ENCODE peak calls at places on chromosomes 7 and 10, in four cellular contexts. X, T, D and U are unnamed samples.
A peak's percentile ranks its signal among the peaks of the same experiment; 100 is the strongest.

GRCh38 chr10:89043052-89043451 is 52.5 kb downstream of the FAS start:
- DNase-seq in X (no peak), T (no peak), D (no peak), U (no peak)

GRCh38 chr10:58511765-58512469 is 755 bp upstream of the BICC1 start:
- DNase-seq in X (peak; percentile 5), T (peak; percentile 86), D (no peak), U (no peak)

GRCh38 chr7:26182283-26182682 is 18.3 kb downstream of the HNRNPA2B1 start:
- DNase-seq in X (no peak), T (no peak), D (no peak), U (no peak)

GRCh38 chr10:80462277-80462985 is 8.3 kb downstream of the TSPAN14 start:
- DNase-seq in X (no peak), T (no peak), D (no peak), U (no peak)

GRCh38 chr10:77686096-77686495 is 48.5 kb upstream of the KCNMA1 start:
- DNase-seq in X (no peak), T (no peak), D (no peak), U (no peak)

GRCh38 chr10:82888809-82889455 is 1013.9 kb downstream of the NRG3 start:
- DNase-seq in X (no peak), T (no peak), D (no peak), U (no peak)

GRCh38 chr10:84224411-84225028 is 824 bp downstream of the LRIT2 start:
- DNase-seq in X (no peak), T (no peak), D (no peak), U (peak; percentile 16)

GRCh38 chr7:73560035-73560835 is 2.7 kb upstream of the BCL7B start:
- DNase-seq in X (peak; percentile 39), T (no peak), D (no peak), U (no peak)

GRCh38 chr10:130002606-130003005 is 38.5 kb upstream of the EBF3 start:
- DNase-seq in X (no peak), T (peak; percentile 80), D (no peak), U (no peak)

GRCh38 chr7:16644987-16645592 is 464 bp downstream of the ANKMY2 start:
- DNase-seq in X (peak; percentile 51), T (peak; percentile 90), D (no peak), U (no peak)

GRCh38 chr10:62626817-62627216 is 177.7 kb upstream of the ADO start:
- DNase-seq in X (no peak), T (no peak), D (no peak), U (no peak)

GRCh38 chr10:46028584-46029570 is 1.5 kb downstream of the NCOA4 start:
- DNase-seq in X (peak; percentile 99), T (no peak), D (peak; percentile 71), U (peak; percentile 76)

GRCh38 chr10:119802068-119802538 is 70.5 kb downstream of the MCMBP start:
- DNase-seq in X (no peak), T (no peak), D (no peak), U (no peak)

GRCh38 chr10:470339-471003 is 219.0 kb downstream of the DIP2C start:
- DNase-seq in X (no peak), T (peak; percentile 74), D (no peak), U (peak; percentile 73)

GRCh38 chr10:132375116-132375794 is 21.7 kb upstream of the PWWP2B start:
- DNase-seq in X (no peak), T (peak; percentile 80), D (no peak), U (no peak)

GRCh38 chr10:72654720-72655119 is 28.8 kb upstream of the MICU1 start:
- DNase-seq in X (no peak), T (no peak), D (no peak), U (no peak)

GRCh38 chr10:4532467-4532866 is 293.5 kb upstream of the AKR1E2 start:
- DNase-seq in X (no peak), T (no peak), D (no peak), U (no peak)

GRCh38 chr10:44370731-44371248 is 14.1 kb downstream of the CXCL12 start:
- DNase-seq in X (no peak), T (no peak), D (no peak), U (no peak)

GRCh38 chr10:7485267-7485601 is 74.4 kb upstream of the SFMBT2 start:
- DNase-seq in X (no peak), T (no peak), D (no peak), U (no peak)

GRCh38 chr10:125144693-125145623 is 15.4 kb downstream of the CTBP2 start:
- DNase-seq in X (peak; percentile 61), T (no peak), D (peak; percentile 61), U (no peak)

GRCh38 chr10:78390817-78391216 is 357.2 kb downstream of the RPS24 start:
- DNase-seq in X (no peak), T (no peak), D (no peak), U (no peak)

GRCh38 chr7:38427279-38427955 is 154.0 kb upstream of the TARP start:
- DNase-seq in X (no peak), T (no peak), D (no peak), U (no peak)

GRCh38 chr10:72509206-72509799 is 116.6 kb downstream of the MICU1 start:
- DNase-seq in X (peak; percentile 36), T (no peak), D (no peak), U (no peak)

GRCh38 chr10:31098091-31098490 is 66.4 kb upstream of the ZNF438 start:
- DNase-seq in X (no peak), T (no peak), D (no peak), U (no peak)

GRCh38 chr10:106571216-106571954 is 593.1 kb downstream of the SORCS1 start:
- DNase-seq in X (peak; percentile 13), T (no peak), D (no peak), U (no peak)

GRCh38 chr10:67837519-67838314 is at the start of gene DNAJC12:
- DNase-seq in X (peak; percentile 62), T (no peak), D (peak; percentile 37), U (peak; percentile 23)

GRCh38 chr10:78148564-78148963 is 114.9 kb downstream of the RPS24 start:
- DNase-seq in X (no peak), T (no peak), D (no peak), U (no peak)

GRCh38 chr10:117666965-117667364 is 124.4 kb downstream of the EMX2 start:
- DNase-seq in X (no peak), T (peak; percentile 72), D (no peak), U (no peak)

GRCh38 chr10:3763852-3764625 is 21.0 kb downstream of the KLF6 start:
- DNase-seq in X (no peak), T (peak; percentile 34), D (no peak), U (no peak)

GRCh38 chr7:142123184-142123583 is 11.7 kb downstream of the MGAM2 start:
- DNase-seq in X (no peak), T (no peak), D (no peak), U (no peak)

GRCh38 chr10:34528320-34528719 is 286.8 kb downstream of the PARD3 start:
- DNase-seq in X (no peak), T (no peak), D (peak; percentile 92), U (no peak)

GRCh38 chr7:5396542-5396941 is 27.1 kb downstream of the TNRC18 start:
- DNase-seq in X (no peak), T (no peak), D (peak; percentile 54), U (peak; percentile 78)

GRCh38 chr10:43186150-43186549 is 47.9 kb downstream of the CSGALNACT2 start:
- DNase-seq in X (no peak), T (no peak), D (no peak), U (no peak)

GRCh38 chr7:1753563-1753867 is 83.4 kb downstream of the ELFN1 start:
- DNase-seq in X (no peak), T (no peak), D (no peak), U (no peak)

DNA sequence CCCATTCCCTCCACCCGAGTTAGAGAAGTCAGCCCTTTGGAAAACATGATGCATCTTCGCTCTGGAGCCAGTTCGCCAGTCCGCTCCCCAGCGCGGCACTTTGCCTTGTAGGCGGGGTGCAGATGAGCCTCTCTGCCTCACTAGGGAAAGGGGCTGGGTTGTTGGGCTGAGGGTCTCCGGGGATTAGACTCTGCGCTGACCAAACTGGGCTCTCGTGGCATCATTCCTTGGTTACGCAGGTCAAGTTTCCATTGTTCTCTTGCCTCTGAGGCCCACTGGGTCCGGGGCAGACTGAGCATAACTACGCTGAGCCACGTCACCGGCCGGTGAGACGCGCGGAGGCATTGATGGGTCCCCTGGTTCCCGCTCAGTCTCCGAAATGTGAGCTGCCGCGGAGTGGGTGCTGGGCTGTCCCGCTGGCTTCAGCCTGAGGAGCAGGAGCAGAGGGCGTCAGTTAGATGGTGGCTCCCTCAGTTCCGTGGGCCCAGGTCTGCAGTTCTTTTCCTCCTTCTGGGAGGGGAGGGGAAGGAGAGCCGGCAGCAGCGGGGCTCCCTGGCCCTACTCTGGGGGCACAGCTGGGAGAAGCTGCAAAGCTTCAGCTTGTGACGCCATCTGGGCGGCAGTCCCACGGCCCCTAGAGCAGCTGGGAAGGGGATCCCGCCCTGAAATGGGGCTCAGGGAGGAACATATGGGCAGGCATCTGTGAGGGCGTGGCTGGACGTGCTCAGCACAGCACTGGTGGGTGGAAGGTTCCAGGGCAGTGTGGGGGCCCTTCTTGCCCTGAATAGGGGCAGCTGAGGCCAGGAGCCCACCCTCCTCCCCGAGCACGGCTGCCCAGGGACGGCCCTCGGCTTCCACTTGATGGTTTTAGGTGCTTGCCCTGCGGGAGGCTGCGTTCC is 121.2 kb upstream of the BTBD16 start:
- DNase-seq in X (no peak), T (peak; percentile 85), D (no peak), U (no peak)
- H3K4me3 ChIP-seq in X (no peak overlapping the region), T (no peak overlapping the region), D (no peak overlapping the region), U (no peak overlapping the region)

GRCh38 chr7:29563590-29564454 is at the start of gene PRR15:
- DNase-seq in X (peak; percentile 97), T (peak; percentile 85), D (peak; percentile 76), U (no peak)

GRCh38 chr7:29565634-29565981 is 2.0 kb downstream of the PRR15 start:
- DNase-seq in X (no peak), T (no peak), D (no peak), U (no peak)

GRCh38 chr7:29564455-29565185 is 985 bp downstream of the PRR15 start:
- DNase-seq in X (peak; percentile 71), T (peak; percentile 88), D (no peak), U (no peak)

GRCh38 chr7:29565982-29566746 is 2.5 kb downstream of the PRR15 start:
- DNase-seq in X (peak; percentile 67), T (peak; percentile 84), D (no peak), U (no peak)

DNA sequence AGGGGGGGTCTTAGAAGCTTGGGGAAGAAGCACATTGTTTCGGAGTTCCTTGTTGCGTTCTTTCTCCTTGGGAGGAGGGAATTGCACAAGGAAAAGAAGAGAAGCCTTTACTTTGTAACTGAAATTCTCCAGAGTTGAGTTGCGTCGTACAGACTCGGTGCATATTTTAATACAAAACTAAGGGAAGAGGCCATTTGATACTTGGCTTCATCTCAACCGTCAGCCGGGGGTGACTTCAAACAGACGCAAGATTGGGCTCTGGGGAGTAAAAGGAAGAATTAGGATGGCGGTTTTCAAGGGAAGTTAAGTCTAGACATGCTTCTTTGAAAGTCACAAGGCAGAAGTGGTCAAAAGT is 1.5 kb downstream of the PRR15 start:
- DNase-seq in X (no peak), T (no peak), D (no peak), U (no peak)
- H3K4me3 ChIP-seq in X (peak overlapping the region; percentile 96), T (peak overlapping the region; percentile 43), D (peak overlapping the region; percentile 75), U (peak overlapping the region; percentile 49)

GRCh38 chr10:13944901-13945300 is 358.1 kb downstream of the PRPF18 start:
- DNase-seq in X (no peak), T (no peak), D (no peak), U (no peak)
- H3K4me3 ChIP-seq in X (no peak overlapping the region), T (no peak overlapping the region), D (no peak overlapping the region), U (no peak overlapping the region)

DNA sequence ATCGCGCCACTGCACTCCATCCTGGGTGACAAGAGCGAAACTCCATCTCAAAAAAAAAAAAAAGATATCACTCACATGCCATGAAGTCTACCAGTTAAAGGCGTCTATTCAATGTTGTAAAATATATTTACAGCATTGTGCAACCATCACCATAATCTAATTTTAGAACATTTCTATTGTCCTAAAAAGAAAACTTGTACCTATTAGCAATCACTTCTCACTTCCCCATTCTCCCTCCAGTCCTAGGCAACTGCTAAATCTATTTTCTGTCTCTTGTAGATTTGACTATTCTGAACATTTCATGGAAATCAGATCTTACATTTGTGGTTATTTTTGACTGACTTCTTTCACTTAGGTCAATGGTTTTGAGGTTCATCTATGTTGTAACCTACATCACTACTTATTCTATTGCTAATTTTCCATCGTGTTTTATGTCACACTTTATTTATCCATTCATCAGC is 25.2 kb upstream of the OTUD1 start:
- DNase-seq in X (no peak), T (no peak), D (no peak), U (no peak)
- H3K4me3 ChIP-seq in X (no peak overlapping the region), T (no peak overlapping the region), D (no peak overlapping the region), U (no peak overlapping the region)